ENCODE peak calls at places on chromosomes 16 and 17, in four cellular contexts. C is BE2C, A is pancreas, Z is tibial artery. N is an unnamed sample.

GRCh38 chr17:75849304-75849695 is 5.1 kb upstream of the UNC13D start:
- DNase-seq in A (peak; percentile 57), Z (no peak), C (no peak), N (no peak)

GRCh38 chr17:74585711-74586110 is 6.4 kb downstream of the CD300LD start:
- DNase-seq in C (no peak), A (no peak), Z (no peak), N (no peak)

GRCh38 chr17:80539022-80539421 is 5.6 kb upstream of the RPTOR start:
- DNase-seq in A (no peak), C (no peak), Z (no peak), N (no peak)

GRCh38 chr16:54459509-54460235 is 173.1 kb upstream of the IRX3 start:
- DNase-seq in C (no peak), Z (no peak), A (no peak), N (no peak)

GRCh38 chr17:66483946-66484345 is 181.5 kb downstream of the PRKCA start:
- DNase-seq in C (no peak), A (no peak), Z (no peak), N (no peak)

GRCh38 chr16:89507834-89508590 is at the start of gene SPG7:
- DNase-seq in C (peak; percentile 91), Z (peak; percentile 75), A (peak; percentile 94), N (no peak)

GRCh38 chr17:44636562-44636961 is 19.7 kb upstream of the MEIOC start:
- DNase-seq in A (no peak), Z (no peak), C (no peak), N (peak; percentile 10)

GRCh38 chr16:24539850-24540484 is 601 bp downstream of the RBBP6 start:
- DNase-seq in C (peak; percentile 52), Z (peak; percentile 41), A (peak; percentile 87), N (no peak)

GRCh38 chr17:30344283-30345088 is 10.6 kb upstream of the TMIGD1 start:
- DNase-seq in C (no peak), A (peak; percentile 83), Z (no peak), N (peak; percentile 82)

DNA sequence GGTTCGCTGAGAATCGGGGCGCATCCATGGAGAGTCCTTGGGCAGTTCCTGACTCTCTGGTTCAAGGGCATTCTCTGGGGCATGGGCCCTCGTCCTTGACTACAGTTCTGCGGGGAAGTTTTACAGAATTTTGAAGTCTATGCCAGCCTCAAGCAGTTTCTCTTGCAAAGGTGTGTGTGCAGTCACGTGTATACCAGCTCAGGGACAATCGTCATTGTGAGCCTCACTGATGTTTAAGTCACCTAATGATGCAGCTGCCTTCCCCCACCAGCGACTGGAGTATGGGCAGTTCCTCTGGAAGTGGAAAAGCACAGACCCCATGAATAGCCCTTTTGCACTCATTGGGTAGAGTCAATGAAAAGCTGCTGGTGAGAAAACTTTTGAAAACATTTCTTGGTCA is 1.3 kb downstream of the PLCG2 start:
- DNase-seq in Z (no peak), A (no peak), C (no peak), N (no peak)
- H3K4me3 ChIP-seq in Z (peak overlapping the region; percentile 47), A (peak overlapping the region; percentile 67), C (no peak overlapping the region), N (no peak overlapping the region)

DNA sequence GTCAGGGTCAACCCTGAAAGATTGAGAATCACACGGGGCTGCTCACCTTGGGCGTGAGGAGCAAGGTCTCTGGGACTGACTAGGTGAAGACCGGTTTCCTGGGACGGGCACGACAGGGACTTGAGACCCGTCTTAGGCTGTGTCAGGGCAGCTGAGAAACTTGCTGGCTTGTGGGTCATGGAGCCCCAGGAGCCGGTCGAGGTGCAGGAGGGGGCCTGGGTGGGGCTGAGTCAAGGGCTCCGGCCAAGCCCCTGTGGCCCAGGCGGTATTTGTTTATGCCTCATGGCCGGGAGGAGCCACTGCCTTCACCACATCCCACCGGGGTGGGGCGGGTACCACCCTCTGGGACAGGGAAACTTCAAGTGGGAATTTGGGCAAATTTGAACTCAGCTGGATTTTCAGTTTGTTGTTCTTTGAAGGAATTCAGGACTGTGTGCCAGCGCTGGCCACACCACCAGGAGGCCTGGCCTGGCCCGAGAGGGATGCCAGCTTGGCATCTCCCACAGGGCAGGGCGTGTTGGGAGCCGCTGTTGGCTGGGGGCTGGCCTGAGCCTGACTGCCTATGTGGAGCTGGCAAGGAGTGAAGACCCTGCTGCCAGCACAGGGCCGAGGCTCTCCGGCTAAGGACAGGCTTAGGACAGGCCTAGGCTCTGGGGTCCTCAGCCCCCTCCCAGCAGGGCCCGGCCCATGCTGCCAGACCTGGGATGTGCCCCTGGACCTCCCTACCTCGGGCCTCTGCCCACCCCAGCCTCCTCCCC is 116.1 kb downstream of the METRNL start:
- DNase-seq in A (peak; percentile 70), C (peak; percentile 3), Z (peak; percentile 79), N (no peak)
- TF ChIP-seq CTCF in A (no peak), C (no peak), Z (peak; percentile 63), N (no peak)

GRCh38 chr17:76868176-76868668 is at the start of gene MGAT5B:
- DNase-seq in C (peak; percentile 95), A (peak; percentile 90), Z (peak; percentile 57), N (no peak)
- H3K4me3 ChIP-seq in C (peak within 1 kb of the TSS; percentile 79), A (peak within 1 kb of the TSS; percentile 35), Z (peak within 1 kb of the TSS; percentile 32), N (no peak within 1 kb of the TSS)

DNA sequence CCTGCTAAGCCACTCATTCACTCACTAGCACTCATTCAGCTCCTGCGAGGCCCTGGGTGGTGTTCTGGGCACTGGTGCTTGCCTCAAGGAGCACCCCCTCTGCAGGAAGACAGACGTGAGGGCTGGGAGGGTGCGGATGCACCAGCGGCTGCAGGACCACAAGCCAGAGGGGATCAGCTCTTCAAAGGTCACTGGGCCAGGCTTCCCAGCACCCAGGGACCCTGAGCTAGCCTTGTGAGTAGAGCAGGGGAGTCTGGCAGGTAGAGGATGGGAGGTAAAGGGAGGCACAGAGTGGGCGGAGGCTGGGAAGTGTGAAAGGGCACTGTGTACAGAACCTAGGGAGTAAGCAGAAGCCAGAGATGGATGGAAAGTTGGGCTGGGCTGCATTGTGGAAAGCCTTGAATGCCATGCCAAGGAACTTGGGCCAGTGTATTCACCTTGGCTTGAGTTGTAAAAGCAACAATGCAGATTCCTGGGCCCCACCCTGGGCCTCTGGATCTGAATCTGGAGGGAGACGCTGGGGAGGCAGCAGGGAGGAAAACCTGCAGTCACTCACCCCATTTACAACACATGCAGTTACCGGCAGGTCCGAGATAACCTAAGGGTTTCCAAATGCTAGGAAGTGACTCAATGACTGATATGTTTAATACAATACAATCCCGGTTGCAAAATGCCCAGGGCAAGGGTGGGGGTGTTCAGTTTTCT is 1.7 kb downstream of the IL4R start:
- DNase-seq in A (no peak), C (no peak), Z (peak; percentile 84), N (no peak)
- TF ChIP-seq CTCF in A (no peak), C (no peak), Z (no peak), N (no peak)

DNA sequence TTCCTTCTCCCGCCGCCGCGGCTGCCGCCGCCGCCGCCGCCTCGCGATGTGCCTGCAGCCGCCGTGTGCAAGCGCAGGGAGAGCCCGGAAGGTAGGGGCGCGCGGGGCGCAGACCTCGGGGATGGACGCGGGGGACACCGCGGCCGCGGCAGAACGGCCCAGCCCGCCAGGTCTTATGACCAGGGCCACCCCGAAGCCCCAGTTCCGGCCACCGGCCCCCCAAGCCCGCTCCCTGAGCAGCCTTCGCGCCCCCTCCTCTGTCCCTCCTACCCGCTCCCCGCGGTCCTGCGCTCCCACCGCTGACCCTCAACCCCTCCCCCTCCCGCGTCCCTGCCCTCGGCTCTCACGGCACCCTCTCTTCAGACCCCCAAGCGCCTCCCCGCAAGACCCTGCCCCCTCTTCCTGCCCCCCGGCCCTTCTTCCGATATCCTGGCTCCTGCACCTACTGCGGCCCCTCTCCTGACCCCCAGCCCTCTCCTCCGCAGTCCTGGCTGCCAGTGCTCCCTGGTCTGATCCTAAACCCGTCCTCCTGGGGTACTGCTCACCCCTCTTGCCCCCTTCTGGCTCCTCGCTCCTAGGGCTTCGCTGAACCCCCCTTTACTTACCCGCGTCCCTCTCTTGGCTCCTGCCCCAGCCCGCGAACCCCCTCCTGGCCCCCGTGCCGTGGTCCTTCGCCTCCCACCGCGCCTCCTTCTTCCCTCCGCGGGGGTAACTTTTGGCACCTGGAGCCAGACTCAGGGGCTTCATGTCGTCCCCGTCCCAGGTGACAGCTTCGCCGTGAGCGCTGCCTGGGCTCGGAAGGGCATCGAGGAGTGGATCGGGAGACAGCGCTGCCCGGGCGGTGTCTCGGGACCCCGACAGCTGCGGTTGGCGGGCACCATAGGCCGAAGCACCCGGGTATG is 714 bp downstream of the NKD1 start:
- DNase-seq in C (no peak), A (peak; percentile 82), Z (no peak), N (no peak)
- H3K4me3 ChIP-seq in C (peak overlapping the region; percentile 39), A (peak overlapping the region; percentile 87), Z (peak overlapping the region; percentile 89), N (peak overlapping the region; percentile 31)

GRCh38 chr17:37490022-37490587 is 414 bp downstream of the DUSP14 start:
- DNase-seq in A (peak; percentile 82), Z (peak; percentile 53), C (peak; percentile 86), N (no peak)
- TF ChIP-seq CTCF in A (peak; percentile 32), Z (peak; percentile 12), C (no peak), N (no peak)